ENCODE peak calls at places on chromosomes 12 and 14, in seven cellular contexts. X is fibroblast of mammary gland; C is mammary epithelial cell; Y is kidney epithelial cell; G is CD4-positive, alpha-beta T cell; Z is BE2C; E is GM12878. J is an unnamed sample.

GRCh38 chr12:7899755-7900154 is 27.0 kb upstream of the SLC2A14 start:
- DNase-seq in Z (no peak), C (no peak), G (no peak), E (no peak), Y (no peak), X (peak), J (no peak)

GRCh38 chr12:40158592-40159111 is 52.8 kb upstream of the SLC2A13 start:
- DNase-seq in C (peak), Y (no peak), Z (no peak), G (no peak), X (peak), E (no peak), J (no peak)

GRCh38 chr12:109770861-109771670 is 57.4 kb downstream of the FAM222A start:
- DNase-seq in X (no peak), Z (no peak), E (no peak), Y (no peak), C (no peak), G (no peak), J (no peak)

GRCh38 chr12:12008931-12009611 is 61.7 kb upstream of the BCL2L14 start:
- DNase-seq in Z (no peak), G (peak), C (peak), Y (peak), E (peak), X (peak), J (no peak)

GRCh38 chr12:48956279-48957140 is 777 bp downstream of the ARF3 start:
- DNase-seq in E (peak), G (no peak), Z (peak), X (peak), C (peak), Y (peak), J (peak)

GRCh38 chr12:126588586-126589249 is 1523.5 kb downstream of the AACS start:
- DNase-seq in E (no peak), Y (no peak), C (no peak), X (peak), G (no peak), Z (no peak), J (no peak)

GRCh38 chr14:75165586-75166391 is 10.6 kb downstream of the TMED10 start:
- DNase-seq in C (no peak), G (no peak), E (no peak), Y (no peak), X (no peak), Z (no peak), J (no peak)

GRCh38 chr12:2225736-2226135 is 172.9 kb downstream of the CACNA1C start:
- DNase-seq in C (no peak), X (peak), Z (no peak), E (no peak), G (no peak), Y (no peak), J (no peak)

GRCh38 chr14:59964251-59965007 is 44.5 kb downstream of the LRRC9 start:
- DNase-seq in G (no peak), E (no peak), Y (no peak), X (peak), C (no peak), Z (no peak), J (no peak)

GRCh38 chr12:89962648-89963047 is 254.0 kb upstream of the ATP2B1 start:
- DNase-seq in E (no peak), Y (no peak), X (peak), G (no peak), Z (no peak), C (no peak), J (no peak)

GRCh38 chr14:30621354-30621953 is 665 bp upstream of the SCFD1 start:
- DNase-seq in E (no peak), G (no peak), C (peak), Z (peak), Y (no peak), X (peak), J (no peak)

GRCh38 chr14:34199585-34199984 is 248.7 kb upstream of the EGLN3 start:
- DNase-seq in Z (no peak), C (peak), G (no peak), X (peak), Y (peak), E (no peak), J (no peak)

GRCh38 chr12:53989227-53990113 is 4.5 kb downstream of the HOXC10 start:
- DNase-seq in C (peak), Z (peak), E (peak), X (peak), G (no peak), Y (no peak), J (peak)

GRCh38 chr12:92396647-92397258 is 251.1 kb upstream of the BTG1 start:
- DNase-seq in Z (peak), C (peak), Y (peak), G (no peak), E (no peak), X (peak), J (no peak)

GRCh38 chr14:50619569-50620141 is 48.5 kb downstream of the SAV1 start:
- DNase-seq in Z (no peak), E (peak), C (peak), X (peak), Y (no peak), G (no peak), J (peak)

GRCh38 chr12:75865315-75865714 is 166.3 kb downstream of the PHLDA1 start:
- DNase-seq in X (no peak), C (no peak), E (no peak), G (no peak), Y (no peak), Z (no peak), J (no peak)

GRCh38 chr12:104469523-104469922 is 12.8 kb downstream of the CHST11 start:
- DNase-seq in C (no peak), Z (no peak), G (no peak), E (no peak), Y (no peak), X (no peak), J (no peak)
- TF ChIP-seq CTCF in C (no peak), Z (no peak), G (no peak), E (no peak), Y (no peak), X (no peak), J (no peak)

DNA sequence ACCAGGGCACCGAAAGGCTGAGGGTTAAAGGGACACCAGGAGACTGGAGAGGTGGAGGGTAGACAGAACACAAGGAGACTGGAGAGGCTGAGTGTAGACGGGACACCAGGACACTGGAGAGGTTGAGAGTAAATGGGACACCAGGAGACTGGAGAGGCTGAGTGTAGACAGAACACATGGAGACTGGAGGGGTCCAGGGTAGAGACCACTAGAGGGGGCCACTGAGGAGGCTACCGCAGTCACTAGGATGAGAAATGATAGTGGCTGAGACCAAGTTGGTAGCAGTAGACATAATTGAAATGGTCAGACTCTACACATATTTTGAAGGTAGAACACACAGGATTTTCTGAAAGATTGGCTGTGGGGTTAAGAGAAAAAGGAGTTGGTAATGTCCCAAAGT is 68.2 kb downstream of the PAH start:
- DNase-seq in Z (no peak), Y (no peak), G (no peak), E (no peak), X (no peak), C (no peak), J (no peak)
- TF ChIP-seq CTCF in Z (peak), Y (no peak), G (no peak), E (no peak), X (no peak), C (no peak), J (no peak)

DNA sequence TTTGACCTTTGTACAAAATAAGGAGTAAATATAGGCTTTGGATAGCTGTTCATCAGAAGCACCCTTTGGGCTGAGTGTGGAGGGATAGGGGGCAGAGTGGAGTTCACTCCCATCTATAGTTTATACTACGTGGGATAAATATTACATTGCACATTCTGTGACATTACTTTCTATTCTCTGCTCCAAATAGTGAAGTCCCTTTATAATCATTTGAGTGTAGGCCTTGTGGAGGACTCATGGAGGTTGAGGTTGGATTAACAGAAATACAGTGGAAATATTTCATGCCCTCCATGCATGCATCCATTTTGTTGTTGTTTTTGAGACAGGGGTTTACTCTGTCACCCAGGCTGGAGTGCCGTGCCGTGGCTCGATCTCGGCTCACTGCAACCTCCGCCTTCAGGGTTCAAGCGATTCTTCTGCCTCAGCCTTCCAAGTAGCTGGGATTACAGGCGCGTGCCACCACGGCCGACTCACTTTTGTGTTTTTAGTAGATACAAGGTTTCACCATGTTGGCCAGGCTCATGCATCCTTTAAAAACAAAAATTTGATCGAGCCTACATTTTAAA is 1.4 kb downstream of the CHPT1 start:
- DNase-seq in E (no peak), C (no peak), Y (no peak), Z (peak), G (no peak), X (peak), J (peak)
- TF ChIP-seq CTCF in E (no peak), C (no peak), Y (peak), Z (peak), G (no peak), X (peak), J (no peak)

GRCh38 chr12:65878540-65878939 is 54.3 kb downstream of the HMGA2 start:
- DNase-seq in Z (no peak), C (no peak), G (no peak), X (no peak), Y (no peak), E (no peak), J (no peak)
- TF ChIP-seq CTCF in Z (no peak), C (peak), G (no peak), X (no peak), Y (peak), E (no peak), J (no peak)

GRCh38 chr12:18861287-18861858 is 123.5 kb downstream of the CAPZA3 start:
- DNase-seq in E (no peak), G (no peak), Z (no peak), C (peak), Y (no peak), X (peak), J (peak)
- TF ChIP-seq CTCF in E (peak), G (peak), Z (peak), C (peak), Y (peak), X (peak), J (no peak)

DNA sequence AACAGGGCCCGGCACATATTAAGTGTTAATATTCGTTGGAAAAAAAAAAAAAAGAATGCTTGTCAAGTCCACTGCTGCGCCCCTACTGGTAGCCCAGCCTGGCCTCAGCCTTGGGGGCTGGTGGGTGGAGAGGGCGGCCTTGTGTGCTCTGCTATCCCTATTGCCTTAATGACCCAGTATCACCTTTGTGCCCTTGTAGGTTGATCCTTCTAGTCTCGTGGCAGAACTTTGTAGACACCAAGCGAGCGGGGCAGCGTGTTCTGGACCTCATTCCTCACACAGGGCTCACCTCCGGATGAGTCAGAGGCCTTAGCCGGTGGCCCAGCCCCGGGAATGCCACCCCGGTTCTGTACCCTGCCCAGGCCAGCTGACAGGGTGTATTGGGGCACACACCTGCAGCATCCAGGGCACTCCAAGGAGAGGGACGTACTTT is 1.8 kb upstream of the RCOR1 start:
- DNase-seq in Y (no peak), G (no peak), C (peak), Z (peak), X (peak), E (no peak), J (no peak)
- TF ChIP-seq CTCF in Y (peak), G (no peak), C (peak), Z (peak), X (peak), E (peak), J (peak)

DNA sequence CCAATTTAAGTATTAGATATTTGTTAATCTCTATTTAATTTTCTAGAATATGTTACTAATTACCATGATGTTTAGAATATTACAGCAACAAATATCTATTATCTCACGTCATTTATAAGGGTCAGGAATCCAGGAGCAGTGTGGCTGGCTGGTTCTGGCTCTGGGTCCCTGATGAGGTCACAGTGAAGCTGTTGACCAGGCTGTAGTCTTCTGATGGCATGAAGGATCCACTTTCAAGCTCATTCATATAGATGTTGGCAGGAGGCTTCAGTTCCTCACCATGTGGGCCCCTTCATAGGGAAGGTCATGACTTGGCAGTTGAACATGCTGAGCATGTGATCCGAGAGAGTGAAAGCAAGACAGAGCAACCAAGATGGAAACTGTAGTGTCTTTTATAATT is 375.6 kb downstream of the ATP23 start:
- DNase-seq in E (no peak), C (no peak), Z (no peak), G (no peak), Y (no peak), X (no peak), J (no peak)
- TF ChIP-seq CTCF in E (no peak), C (no peak), Z (no peak), G (no peak), Y (no peak), X (no peak), J (no peak)

GRCh38 chr14:23068792-23069412 is 11.6 kb upstream of the CDH24 start:
- DNase-seq in E (peak), G (peak), Y (peak), C (peak), X (peak), Z (peak), J (peak)
- TF ChIP-seq CTCF in E (peak), G (peak), Y (peak), C (peak), X (peak), Z (peak), J (peak)

GRCh38 chr14:21236948-21237797 is 32.1 kb downstream of the HNRNPC start:
- DNase-seq in E (no peak), Y (no peak), C (no peak), Z (no peak), G (no peak), X (no peak), J (no peak)

GRCh38 chr14:21229821-21230220 is 39.4 kb downstream of the HNRNPC start:
- DNase-seq in C (no peak), E (no peak), Y (no peak), X (no peak), G (no peak), Z (no peak), J (no peak)

GRCh38 chr14:21234112-21234511 is 35.1 kb downstream of the HNRNPC start:
- DNase-seq in G (no peak), E (no peak), X (no peak), Y (no peak), C (no peak), Z (no peak), J (no peak)

GRCh38 chr14:21231020-21231652 is 38.1 kb downstream of the HNRNPC start:
- DNase-seq in G (no peak), E (no peak), Z (no peak), C (no peak), Y (no peak), X (no peak), J (no peak)

DNA sequence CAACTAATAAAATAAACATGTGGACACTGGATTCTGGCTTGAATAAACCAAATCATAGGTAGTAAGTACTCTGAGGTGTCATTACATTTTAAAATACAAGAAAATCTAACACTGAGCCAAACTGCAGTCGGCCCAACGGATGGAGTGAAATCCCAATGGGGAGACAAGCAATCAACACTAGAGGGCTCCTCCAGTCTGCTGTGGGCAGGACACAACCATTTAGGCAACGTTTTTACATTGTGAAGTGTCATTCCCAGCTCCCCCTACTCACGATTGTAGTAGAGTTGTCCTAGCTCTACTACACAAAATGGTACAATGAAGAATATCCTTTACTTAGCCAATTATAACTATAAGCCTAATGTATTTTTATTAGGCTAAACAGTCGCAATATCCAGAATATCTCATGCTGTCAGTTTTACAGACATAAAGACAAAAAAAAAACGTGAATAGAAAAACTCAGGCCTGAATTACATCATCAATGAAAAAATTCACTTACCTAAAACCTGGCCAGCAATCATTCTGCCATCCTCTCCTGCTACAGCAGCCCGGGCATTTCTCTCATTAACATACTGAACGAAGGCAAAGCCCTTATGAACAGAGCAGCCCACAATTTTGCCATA is 35.7 kb downstream of the HNRNPC start:
- DNase-seq in E (no peak), G (no peak), Z (no peak), Y (no peak), C (no peak), X (peak), J (no peak)
- TF ChIP-seq CTCF in E (peak), G (peak), Z (peak), Y (peak), C (peak), X (peak), J (no peak)

DNA sequence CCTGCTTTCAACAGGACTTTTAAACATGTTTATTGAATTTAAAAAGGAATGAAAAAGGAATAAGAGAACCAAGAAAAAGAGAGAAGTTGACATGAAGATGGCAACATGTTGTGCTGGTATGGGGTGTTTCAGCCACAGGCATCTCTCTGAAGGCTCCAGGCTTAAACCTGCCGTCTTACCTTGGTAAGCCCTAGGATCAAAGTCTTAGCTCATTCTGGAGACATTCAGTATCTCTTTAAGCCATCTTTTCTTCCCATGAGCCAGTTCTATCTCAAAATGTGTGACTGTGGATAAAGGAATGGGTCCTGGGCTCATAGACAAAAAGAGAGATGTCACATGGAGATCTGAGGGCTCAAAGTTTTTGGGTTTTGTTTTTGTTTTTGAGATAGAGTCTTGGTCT is 1.6 kb upstream of the TFCP2 start:
- DNase-seq in X (no peak), Z (no peak), C (no peak), G (no peak), E (no peak), Y (no peak), J (no peak)
- TF ChIP-seq CTCF in X (no peak), Z (no peak), C (no peak), G (no peak), E (no peak), Y (no peak), J (no peak)

J was measured in GM20000.